ENCODE peak calls at places on chromosomes 1 and 21, in four cellular contexts. T, C, W and G are unnamed samples.

GRCh38 chr1:220747426-220748090 is 564 bp upstream of the MTARC2 start:
- DNase-seq in W (no peak), C (no peak), T (no peak), G (peak; percentile 70)

GRCh38 chr21:46055863-46056281 is 42.0 kb upstream of the COL6A2 start:
- DNase-seq in C (no peak), T (no peak), W (no peak), G (peak; percentile 32)

GRCh38 chr1:228939001-228939691 is 203.9 kb downstream of the RHOU start:
- DNase-seq in T (no peak), C (no peak), W (no peak), G (no peak)

GRCh38 chr1:1123581-1124507 is 8.0 kb upstream of the C1orf159 start:
- DNase-seq in T (no peak), W (peak; percentile 20), C (no peak), G (no peak)

GRCh38 chr1:82401116-82401515 is 600.4 kb downstream of the ADGRL2 start:
- DNase-seq in C (no peak), W (no peak), T (no peak), G (no peak)

GRCh38 chr1:43065191-43065590 is 106.5 kb upstream of the SLC2A1 start:
- DNase-seq in W (no peak), T (no peak), C (no peak), G (no peak)

GRCh38 chr21:33860332-33860879 is 55.2 kb downstream of the ATP5PO start:
- DNase-seq in W (no peak), T (no peak), C (no peak), G (no peak)

GRCh38 chr1:111369177-111369576 is 58.4 kb downstream of the OVGP1 start:
- DNase-seq in T (no peak), C (no peak), W (peak; percentile 17), G (no peak)

GRCh38 chr1:117753652-117754051 is 147.8 kb downstream of the TENT5C start:
- DNase-seq in T (no peak), C (no peak), W (no peak), G (no peak)